ENCODE peak calls at places on chromosome 22, in nine cellular contexts. A is nephron progenitor cell, G is GM12865, C is AG04449, U is left ventricle myocardium inferior, O is neural crest cell, S is GM13976, F is fibroblast of villous mesenchyme, M is epithelial cell of esophagus. N is an unnamed sample.

GRCh38 chr22:49767355-49768062 is 60.2 kb downstream of the BRD1 start:
- DNase-seq in A (no peak), G (peak; percentile 70), C (no peak), U (peak; percentile 7), O (no peak), S (peak; percentile 80), F (peak; percentile 62), M (peak; percentile 72), N (no peak)

GRCh38 chr22:33648478-33648877 is 271.8 kb downstream of the LARGE1 start:
- DNase-seq in A (no peak), G (no peak), C (no peak), U (no peak), O (no peak), S (no peak), F (no peak), M (no peak), N (no peak)

GRCh38 chr22:19002684-19003038 is 66.6 kb upstream of the PRODH start:
- DNase-seq in A (no peak), G (no peak), C (no peak), U (no peak), O (no peak), S (no peak), F (no peak), M (no peak), N (no peak)

GRCh38 chr22:32720924-32721323 is 80.6 kb upstream of the TIMP3 start:
- DNase-seq in A (no peak), G (no peak), C (no peak), U (no peak), O (no peak), S (no peak), F (peak; percentile 94), M (no peak), N (no peak)

GRCh38 chr22:29167032-29167911 is 38.4 kb upstream of the EMID1 start:
- DNase-seq in A (no peak), G (peak; percentile 99), C (no peak), U (no peak), O (no peak), S (peak; percentile 89), F (no peak), M (no peak), N (no peak)

GRCh38 chr22:43833286-43834240 is 21.5 kb upstream of the EFCAB6 start:
- DNase-seq in A (no peak), G (no peak), C (no peak), U (peak; percentile 32), O (no peak), S (no peak), F (no peak), M (no peak), N (no peak)

GRCh38 chr22:44020981-44021380 is 3.1 kb upstream of the PARVB start:
- DNase-seq in A (no peak), G (no peak), C (no peak), U (no peak), O (no peak), S (no peak), F (no peak), M (no peak), N (no peak)

GRCh38 chr22:22397292-22397870 is 111.2 kb downstream of the ZNF280B start:
- DNase-seq in A (peak; percentile 18), G (no peak), C (no peak), U (peak; percentile 59), O (peak; percentile 46), S (no peak), F (peak; percentile 4), M (peak; percentile 60), N (no peak)

GRCh38 chr22:22893891-22894739 is 6.5 kb downstream of the IGLL5 start:
- DNase-seq in A (no peak), G (no peak), C (no peak), U (no peak), O (no peak), S (no peak), F (no peak), M (no peak), N (no peak)

GRCh38 chr22:31789803-31790202 is 36.0 kb downstream of the DEPDC5 start:
- DNase-seq in A (no peak), G (no peak), C (no peak), U (no peak), O (no peak), S (no peak), F (no peak), M (no peak), N (no peak)

GRCh38 chr22:19085233-19086043 is 36.8 kb downstream of the DGCR2 start:
- DNase-seq in A (no peak), G (peak; percentile 65), C (no peak), U (no peak), O (peak; percentile 6), S (peak; percentile 72), F (peak; percentile 37), M (peak; percentile 42), N (no peak)

GRCh38 chr22:24054356-24054755 is 43.3 kb downstream of the CABIN1 start:
- DNase-seq in A (no peak), G (no peak), C (peak; percentile 38), U (no peak), O (no peak), S (no peak), F (no peak), M (no peak), N (no peak)

GRCh38 chr22:48581821-48582469 is 1245.7 kb downstream of the BRD1 start:
- DNase-seq in A (peak; percentile 34), G (peak; percentile 2), C (no peak), U (no peak), O (no peak), S (no peak), F (no peak), M (no peak), N (no peak)
- TF ChIP-seq CTCF in A (no peak), G (no peak), C (no peak), U (no peak), O (no peak), S (no peak), F (no peak), M (no peak), N (no peak)

DNA sequence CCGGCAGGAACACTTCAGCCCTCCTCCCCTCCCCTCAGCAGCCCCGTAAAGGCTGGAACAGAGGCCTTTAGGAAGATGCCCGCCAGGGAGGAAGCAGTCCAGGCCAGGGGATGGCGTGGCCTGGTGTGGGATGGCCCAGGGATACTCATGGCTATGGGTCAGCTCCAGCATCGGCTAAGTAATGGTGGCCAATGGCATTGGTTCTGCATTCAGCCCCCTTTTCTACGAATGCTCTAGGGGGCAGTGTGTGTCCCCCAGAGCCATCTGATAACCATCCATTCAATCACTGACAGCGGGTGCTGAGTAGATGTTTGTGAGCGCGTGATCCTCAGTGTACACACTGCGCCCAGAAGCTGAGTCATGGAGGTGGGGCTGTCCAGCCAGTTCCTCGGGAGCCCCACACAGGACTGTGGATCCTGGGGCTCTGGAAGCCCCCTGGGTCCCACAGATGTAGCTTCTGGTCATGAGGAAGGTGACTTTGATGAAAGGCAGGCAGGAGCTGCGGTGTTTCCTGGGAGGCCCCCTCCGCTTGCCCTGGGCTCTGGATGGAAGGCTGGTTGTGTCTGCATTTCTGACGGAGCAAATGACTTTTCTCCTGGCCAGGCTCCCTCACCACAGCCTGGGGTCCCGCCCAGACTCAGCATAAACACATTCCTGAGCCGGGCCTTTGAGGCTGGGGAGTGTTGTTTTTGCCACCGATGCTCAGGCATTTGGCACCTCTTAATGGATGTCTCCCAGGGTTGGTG is 46.5 kb downstream of the FBLN1 start:
- DNase-seq in A (no peak), G (no peak), C (no peak), U (peak; percentile 42), O (no peak), S (no peak), F (peak; percentile 98), M (peak; percentile 91), N (peak; percentile 79)
- TF ChIP-seq CTCF in A (no peak), G (no peak), C (peak; percentile 49), U (no peak), O (peak; percentile 42), S (no peak), F (peak; percentile 63), M (peak; percentile 7), N (peak; percentile 57)

GRCh38 chr22:36985490-36985889 is 33.8 kb downstream of the TST start:
- DNase-seq in A (no peak), G (no peak), C (no peak), U (no peak), O (no peak), S (no peak), F (no peak), M (peak; percentile 57), N (no peak)

GRCh38 chr22:36986242-36986821 is 32.9 kb downstream of the TST start:
- DNase-seq in A (peak; percentile 44), G (peak; percentile 55), C (no peak), U (no peak), O (peak; percentile 31), S (no peak), F (no peak), M (peak; percentile 19), N (no peak)

GRCh38 chr22:36988075-36988474 is 31.2 kb downstream of the TST start:
- DNase-seq in A (no peak), G (no peak), C (no peak), U (no peak), O (no peak), S (no peak), F (no peak), M (no peak), N (no peak)

DNA sequence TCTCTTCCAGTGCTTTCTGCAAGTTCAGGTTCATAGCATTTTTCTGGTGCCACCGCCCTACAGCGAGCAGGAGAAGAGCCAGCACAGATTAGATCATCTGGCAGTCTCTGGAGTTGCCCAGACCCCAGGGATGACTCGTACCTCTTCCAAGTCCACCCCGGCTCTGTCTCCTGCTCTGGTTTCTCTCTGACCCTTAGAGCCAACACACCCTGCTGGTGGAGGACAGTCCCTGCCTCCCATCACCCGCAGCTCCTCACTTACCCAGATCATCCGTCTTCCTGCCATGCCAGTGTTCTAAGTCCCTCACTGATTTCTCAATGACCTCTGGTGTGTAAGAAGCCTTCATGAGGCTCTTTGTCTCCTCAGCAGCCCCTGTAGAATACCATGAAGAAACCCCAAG is 28.0 kb downstream of the TST start:
- DNase-seq in A (no peak), G (no peak), C (no peak), U (no peak), O (no peak), S (no peak), F (no peak), M (no peak), N (no peak)
- TF ChIP-seq CTCF in A (no peak), G (no peak), C (no peak), U (no peak), O (no peak), S (no peak), F (no peak), M (no peak), N (no peak)

DNA sequence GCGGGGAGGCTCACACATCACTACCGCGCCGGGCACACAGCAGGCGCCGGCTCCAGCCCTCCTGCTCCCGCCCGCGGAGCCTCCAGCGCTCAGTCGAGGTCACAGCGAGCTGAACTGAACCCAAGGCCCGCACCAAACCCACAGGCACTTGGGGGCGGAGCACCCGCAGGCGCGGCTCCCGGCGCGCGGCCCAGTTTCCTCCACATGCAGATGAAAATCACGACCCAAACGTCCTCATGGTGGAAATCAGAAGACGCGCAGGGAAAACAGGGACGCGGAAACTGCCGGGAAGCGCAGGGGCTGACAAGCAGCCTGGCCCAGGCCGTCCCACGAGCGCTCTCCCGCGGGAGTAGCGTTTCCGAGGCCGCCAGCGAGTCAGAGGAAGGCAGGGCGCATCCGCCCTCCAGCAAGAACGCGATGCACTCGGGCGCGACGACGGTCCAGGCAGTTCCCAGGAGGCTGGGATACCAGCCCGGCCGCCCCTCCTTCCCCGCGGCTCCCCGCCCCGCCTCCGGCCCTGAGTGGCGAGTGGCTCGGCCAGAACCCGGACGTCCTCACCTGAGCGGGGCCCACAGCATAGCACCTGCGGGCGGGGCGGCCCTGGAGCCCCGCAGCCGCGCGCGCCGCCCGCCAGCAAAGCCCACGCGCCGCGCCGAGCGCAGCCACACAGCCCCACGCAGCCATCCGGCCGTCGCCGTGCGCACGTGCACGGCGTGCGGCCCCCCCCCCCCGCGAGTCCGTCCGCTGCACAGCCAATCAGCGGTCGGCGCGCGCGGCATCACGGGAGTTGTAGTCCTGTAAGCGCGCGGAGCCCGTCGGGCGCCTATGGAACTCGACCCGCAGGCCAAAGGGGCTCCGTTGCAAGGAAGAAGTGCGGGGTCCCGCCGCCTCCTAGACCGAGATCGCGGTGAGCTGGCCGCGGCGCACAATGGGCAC is at the start of gene HDHD5:
- DNase-seq in A (peak; percentile 92), G (peak; percentile 94), C (no peak), U (peak; percentile 94), O (peak; percentile 79), S (peak; percentile 94), F (peak; percentile 87), M (peak; percentile 92), N (peak; percentile 54)
- TF ChIP-seq CTCF in A (no peak), G (no peak), C (no peak), U (no peak), O (no peak), S (no peak), F (no peak), M (no peak), N (no peak)

N was measured in AG09319.